ENCODE peak calls at places on chromosomes 5 and 9, in four cellular contexts. R is suprapubic skin, E is HepG2, N is spleen. V is an unnamed sample.

GRCh38 chr5:116396700-116397099 is 177.9 kb downstream of the SEMA6A start:
- DNase-seq in R (no peak), E (no peak), N (no peak), V (no peak)

GRCh38 chr9:35903049-35903448 is 3.0 kb upstream of the HRCT1 start:
- DNase-seq in R (no peak), E (peak), N (no peak), V (no peak)

GRCh38 chr9:85224729-85225128 is 517.0 kb downstream of the AGTPBP1 start:
- DNase-seq in R (no peak), E (no peak), N (no peak), V (no peak)

GRCh38 chr5:138998521-138998920 is 123.4 kb upstream of the LRRTM2 start:
- DNase-seq in R (no peak), E (no peak), N (no peak), V (no peak)

GRCh38 chr5:156121234-156121633 is 205.7 kb upstream of the SGCD start:
- DNase-seq in R (no peak), E (no peak), N (no peak), V (no peak)

GRCh38 chr9:93261281-93261680 is 77.3 kb downstream of the WNK2 start:
- DNase-seq in R (no peak), E (no peak), N (peak), V (peak)

GRCh38 chr9:125444166-125444565 is 182.5 kb downstream of the GAPVD1 start:
- DNase-seq in R (no peak), E (no peak), N (no peak), V (no peak)

GRCh38 chr5:29218138-29218537 is 1975.3 kb upstream of the CDH6 start:
- DNase-seq in R (no peak), E (peak), N (no peak), V (no peak)

GRCh38 chr5:162209005-162209605 is 141.5 kb downstream of the GABRG2 start:
- DNase-seq in R (no peak), E (peak), N (no peak), V (no peak)

GRCh38 chr5:89436464-89436863 is 553.5 kb upstream of the MEF2C start:
- DNase-seq in R (no peak), E (no peak), N (no peak), V (no peak)

GRCh38 chr5:111930905-111931461 is 174.0 kb upstream of the NREP start:
- DNase-seq in R (no peak), E (no peak), N (no peak), V (no peak)

GRCh38 chr5:53422539-53422938 is 57.9 kb upstream of the FST start:
- DNase-seq in R (no peak), E (no peak), N (no peak), V (no peak)

GRCh38 chr9:94649100-94649855 is 10.0 kb upstream of the FBP1 start:
- DNase-seq in R (no peak), E (no peak), N (no peak), V (no peak)

GRCh38 chr5:21181726-21182125 is 1193.7 kb upstream of the CDH18 start:
- DNase-seq in R (no peak), E (no peak), N (no peak), V (no peak)

GRCh38 chr9:128136816-128137793 is 9.6 kb upstream of the PTGES2 start:
- DNase-seq in R (peak), E (no peak), N (peak), V (no peak)
- TF ChIP-seq POLR2AphosphoS5 in R (no peak), E (no peak), N (no peak), V (no peak)

DNA sequence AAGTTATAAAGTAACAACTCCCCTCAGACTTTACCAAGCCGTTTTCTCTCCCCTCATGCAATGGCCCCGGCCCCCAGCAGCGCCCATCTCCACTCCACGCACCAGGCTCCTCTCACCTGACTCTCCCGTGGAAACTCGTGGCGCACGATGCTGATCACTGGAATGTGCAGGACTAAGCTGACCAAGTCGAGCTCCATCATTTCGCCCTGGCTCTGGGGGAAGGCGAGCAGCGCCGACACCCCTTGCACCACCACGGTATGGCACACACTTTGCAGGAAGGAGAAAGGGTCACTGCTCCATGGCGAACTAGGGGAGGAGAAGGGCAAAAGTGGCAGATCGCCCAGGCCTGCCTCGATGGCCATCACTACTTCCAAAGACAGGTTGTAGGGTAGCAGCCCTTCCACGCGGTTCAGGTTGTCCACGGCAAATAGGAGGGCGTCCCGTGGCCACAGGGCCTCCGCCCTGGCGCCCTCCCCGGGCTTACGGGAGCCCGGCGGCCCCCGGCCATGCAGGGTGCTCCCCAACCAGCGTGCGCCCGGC is 1.2 kb downstream of the GRIN3A start:
- DNase-seq in R (no peak), E (no peak), N (no peak), V (no peak)
- TF ChIP-seq POLR2AphosphoS5 in R (no peak), E (no peak), N (no peak), V (no peak)

DNA sequence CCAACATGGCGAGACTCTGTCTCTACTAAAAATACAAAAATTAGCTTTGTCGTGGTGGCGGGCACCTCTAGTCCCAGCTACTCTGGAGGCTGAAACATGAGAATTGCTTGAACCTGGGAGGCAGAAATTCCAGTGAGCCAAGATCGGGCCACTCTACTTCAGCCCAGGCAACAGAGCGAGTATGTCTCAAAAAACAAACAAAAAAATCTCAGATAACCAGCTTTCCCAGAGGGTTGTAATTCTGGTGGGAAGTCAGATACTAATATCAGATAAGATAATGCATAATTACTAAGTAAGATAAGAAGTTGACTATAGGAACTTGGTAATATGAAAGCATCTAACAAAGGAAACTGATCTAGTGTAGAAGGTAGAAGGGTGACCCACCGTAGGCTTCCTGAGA is 60.6 kb downstream of the PCDH1 start:
- DNase-seq in R (no peak), E (no peak), N (no peak), V (no peak)
- TF ChIP-seq POLR2AphosphoS5 in R (no peak), E (no peak), N (no peak), V (no peak)

DNA sequence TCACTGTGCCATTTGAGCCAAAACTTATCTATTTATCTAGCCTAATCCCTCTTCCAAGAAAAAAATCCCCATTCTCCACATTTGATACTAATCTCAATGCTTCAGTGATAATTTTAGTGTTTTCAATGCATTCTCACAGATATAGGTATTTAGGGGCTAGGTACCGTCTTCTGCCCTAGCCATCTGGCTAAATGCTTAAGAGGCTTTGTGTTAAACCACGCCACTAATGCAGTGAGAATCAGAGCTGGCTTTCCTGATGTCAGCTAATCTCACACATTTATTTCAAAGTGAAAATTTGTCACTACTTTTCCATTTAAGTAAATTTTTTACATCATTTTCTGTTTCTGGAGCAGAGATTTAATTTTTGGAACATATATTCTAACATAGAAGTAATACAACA is 479.7 kb downstream of the MAN2A1 start:
- DNase-seq in R (no peak), E (no peak), N (no peak), V (no peak)
- TF ChIP-seq POLR2AphosphoS5 in R (no peak), E (no peak), N (no peak), V (no peak)

GRCh38 chr5:127231118-127231517 is 59.5 kb upstream of the MEGF10 start:
- DNase-seq in R (no peak), E (no peak), N (no peak), V (no peak)

GRCh38 chr5:127229185-127229889 is 61.3 kb upstream of the MEGF10 start:
- DNase-seq in R (peak), E (no peak), N (peak), V (peak)

GRCh38 chr5:127236254-127236653 is 54.3 kb upstream of the MEGF10 start:
- DNase-seq in R (no peak), E (no peak), N (no peak), V (no peak)

GRCh38 chr5:127235136-127235535 is 55.5 kb upstream of the MEGF10 start:
- DNase-seq in R (no peak), E (no peak), N (no peak), V (no peak)

GRCh38 chr5:127233590-127233989 is 57.0 kb upstream of the MEGF10 start:
- DNase-seq in R (no peak), E (no peak), N (no peak), V (no peak)
- TF ChIP-seq POLR2AphosphoS5 in R (no peak), E (no peak), N (no peak), V (no peak)

GRCh38 chr5:159061186-159061796 is 38.4 kb downstream of the EBF1 start:
- DNase-seq in R (peak), E (no peak), N (no peak), V (peak)
- TF ChIP-seq POLR2AphosphoS5 in R (no peak), E (no peak), N (peak), V (no peak)

GRCh38 chr5:147854894-147855773 is 23.4 kb upstream of the SCGB3A2 start:
- DNase-seq in R (no peak), E (no peak), N (no peak), V (no peak)

GRCh38 chr5:147858520-147858919 is 20.0 kb upstream of the SCGB3A2 start:
- DNase-seq in R (no peak), E (no peak), N (no peak), V (no peak)

GRCh38 chr5:147855774-147856069 is 22.8 kb upstream of the SCGB3A2 start:
- DNase-seq in R (no peak), E (no peak), N (no peak), V (no peak)

GRCh38 chr5:147856801-147857200 is 21.7 kb upstream of the SCGB3A2 start:
- DNase-seq in R (no peak), E (no peak), N (no peak), V (no peak)

GRCh38 chr5:147857302-147858129 is 21.0 kb upstream of the SCGB3A2 start:
- DNase-seq in R (peak), E (peak), N (no peak), V (peak)
- TF ChIP-seq POLR2AphosphoS5 in R (no peak), E (no peak), N (no peak), V (no peak)

V was measured in sigmoid colon.